ENCODE peak calls at places on chromosomes 16 and 17, in six cellular contexts. O is ELF-1, Y is AG10803, M is neural progenitor cell, R is EL, W is germinal center. H is an unnamed sample.

GRCh38 chr17:42171831-42172230 is 9.1 kb downstream of the KCNH4 start:
- DNase-seq in R (no peak), O (peak), M (peak), W (no peak), Y (no peak), H (no peak)

GRCh38 chr17:74616696-74617095 is 6.8 kb downstream of the CD300E start:
- DNase-seq in W (no peak), R (no peak), Y (no peak), M (no peak), O (no peak), H (no peak)

GRCh38 chr17:1095093-1095852 is 84.5 kb downstream of the ABR start:
- DNase-seq in R (no peak), W (no peak), Y (no peak), M (no peak), O (no peak), H (no peak)

GRCh38 chr17:72538921-72539352 is 418.1 kb downstream of the SOX9 start:
- DNase-seq in Y (no peak), W (no peak), O (peak), M (peak), R (no peak), H (no peak)

GRCh38 chr16:14510939-14511797 is 118.9 kb downstream of the PARN start:
- DNase-seq in M (no peak), W (no peak), Y (peak), O (no peak), R (peak), H (no peak)

GRCh38 chr17:39935896-39936295 is 8.4 kb downstream of the LRRC3C start:
- DNase-seq in O (no peak), W (no peak), R (peak), Y (no peak), M (no peak), H (no peak)

GRCh38 chr16:82432261-82432660 is 194.5 kb upstream of the CDH13 start:
- DNase-seq in W (no peak), M (no peak), O (no peak), R (no peak), Y (peak), H (no peak)

GRCh38 chr17:75566456-75567233 is 21.0 kb upstream of the MYO15B start:
- DNase-seq in O (no peak), R (no peak), W (peak), M (no peak), Y (no peak), H (no peak)

GRCh38 chr16:57422026-57422944 is 17.7 kb downstream of the CCL17 start:
- DNase-seq in W (no peak), M (peak), R (peak), O (peak), Y (peak), H (no peak)

GRCh38 chr17:35149941-35150340 is 2.3 kb downstream of the UNC45B start:
- DNase-seq in R (no peak), W (no peak), M (no peak), Y (no peak), O (no peak), H (no peak)

GRCh38 chr17:57309479-57309878 is 53.2 kb downstream of the MSI2 start:
- DNase-seq in W (no peak), O (no peak), M (no peak), R (no peak), Y (no peak), H (no peak)

GRCh38 chr17:72587773-72588511 is 467.1 kb downstream of the SOX9 start:
- DNase-seq in M (no peak), O (no peak), Y (no peak), R (no peak), W (no peak), H (no peak)

GRCh38 chr16:20611975-20612471 is 35.9 kb upstream of the ACSM2B start:
- DNase-seq in M (no peak), Y (no peak), O (no peak), R (no peak), W (no peak), H (no peak)

GRCh38 chr16:84927621-84928591 is 83.4 kb downstream of the ZDHHC7 start:
- DNase-seq in W (no peak), Y (no peak), M (no peak), O (no peak), R (no peak), H (no peak)

GRCh38 chr17:9291912-9292562 is 270.7 kb downstream of the NTN1 start:
- DNase-seq in M (peak), O (peak), R (peak), Y (peak), W (peak), H (peak)

GRCh38 chr16:87165885-87166284 is 151.3 kb downstream of the C16orf95 start:
- DNase-seq in M (no peak), R (no peak), W (no peak), Y (no peak), O (no peak), H (no peak)

GRCh38 chr17:15261818-15262290 is 3.3 kb downstream of the PMP22 start:
- DNase-seq in W (no peak), M (peak), R (peak), Y (peak), O (peak), H (no peak)

GRCh38 chr16:87063543-87063942 is 253.6 kb downstream of the C16orf95 start:
- DNase-seq in W (no peak), M (no peak), R (no peak), O (no peak), Y (no peak), H (no peak)

GRCh38 chr17:62032480-62032879 is 32.6 kb downstream of the MED13 start:
- DNase-seq in M (no peak), R (no peak), O (no peak), W (no peak), Y (no peak), H (no peak)

GRCh38 chr17:80251966-80252365 is 8.7 kb upstream of the RNF213 start:
- DNase-seq in O (no peak), W (no peak), Y (no peak), M (no peak), R (no peak), H (no peak)

GRCh38 chr16:16025214-16025968 is 76.0 kb downstream of the ABCC1 start:
- DNase-seq in M (peak), O (peak), R (peak), W (no peak), Y (peak), H (peak)

GRCh38 chr16:50308237-50308965 is 42.0 kb downstream of the ADCY7 start:
- DNase-seq in O (no peak), R (no peak), Y (no peak), M (no peak), W (no peak), H (no peak)

GRCh38 chr16:57140866-57141668 is 44.8 kb downstream of the PSME3IP1 start:
- DNase-seq in Y (no peak), W (no peak), R (no peak), M (no peak), O (no peak), H (no peak)

GRCh38 chr16:47139561-47140185 is 4.1 kb downstream of the NETO2 start:
- DNase-seq in Y (no peak), R (peak), W (no peak), M (no peak), O (no peak), H (no peak)